ENCODE peak calls at places on chromosomes 6 and 20, in five cellular contexts. H, V, I, N and U are unnamed samples.
A peak's percentile ranks its signal among the peaks of the same experiment; 100 is the strongest.

GRCh38 chr6:129501401-129502051 is 208.5 kb downstream of the ARHGAP18 start:
- DNase-seq in I (peak; percentile 41), V (peak; percentile 47), H (peak; percentile 76), N (no peak), U (no peak)

GRCh38 chr6:136059308-136059707 is 190.8 kb downstream of the MTFR2 start:
- DNase-seq in H (no peak), N (no peak), V (no peak), I (no peak), U (no peak)

GRCh38 chr6:29975561-29975907 is 33.2 kb downstream of the HLA-A start:
- DNase-seq in H (no peak), I (no peak), N (no peak), V (no peak), U (no peak)

GRCh38 chr20:9672976-9673375 is 158.6 kb downstream of the LAMP5 start:
- DNase-seq in V (no peak), N (no peak), H (no peak), I (no peak), U (no peak)

GRCh38 chr20:47241345-47241781 is 115.1 kb downstream of the ZMYND8 start:
- DNase-seq in H (no peak), N (no peak), V (no peak), I (no peak), U (no peak)

GRCh38 chr6:69974193-69974592 is 107.8 kb downstream of the COL19A1 start:
- DNase-seq in H (no peak), N (no peak), V (no peak), I (peak; percentile 0), U (no peak)

GRCh38 chr6:23522751-23523527 is 603.1 kb upstream of the NRSN1 start:
- DNase-seq in H (no peak), V (no peak), I (no peak), N (no peak), U (no peak)

GRCh38 chr20:58087567-58087858 is 140.9 kb downstream of the ANKRD60 start:
- DNase-seq in H (no peak), N (no peak), I (no peak), V (no peak), U (no peak)

GRCh38 chr20:47502271-47502730 is 614 bp downstream of the NCOA3 start:
- DNase-seq in H (no peak), I (no peak), V (peak; percentile 17), N (no peak), U (no peak)

GRCh38 chr20:62711703-62712101 is 3.1 kb downstream of the NTSR1 start:
- DNase-seq in I (no peak), V (no peak), H (no peak), N (no peak), U (no peak)

GRCh38 chr6:25176466-25176865 is 102.7 kb upstream of the CARMIL1 start:
- DNase-seq in V (no peak), N (no peak), I (no peak), H (no peak), U (no peak)

GRCh38 chr6:111057074-111057752 is 30.1 kb upstream of the SLC16A10 start:
- DNase-seq in V (no peak), H (peak; percentile 26), I (peak; percentile 59), N (peak; percentile 44), U (peak; percentile 40)

GRCh38 chr6:9745476-9745875 is 669.4 kb downstream of the TFAP2A start:
- DNase-seq in N (no peak), H (no peak), I (no peak), V (no peak), U (no peak)

GRCh38 chr6:170512249-170512648 is 40.9 kb downstream of the PSMB1 start:
- DNase-seq in N (no peak), V (no peak), H (no peak), I (no peak), U (no peak)

GRCh38 chr20:58818585-58819285 is 32.0 kb downstream of the GNAS-AS1 start:
- DNase-seq in N (no peak), H (peak; percentile 73), V (no peak), I (no peak), U (no peak)

GRCh38 chr6:45981046-45981445 is 34.6 kb downstream of the CLIC5 start:
- DNase-seq in H (peak; percentile 61), I (no peak), N (no peak), V (no peak), U (no peak)

GRCh38 chr6:3911614-3912336 is 62.6 kb downstream of the FAM50B start:
- DNase-seq in I (peak; percentile 83), V (no peak), N (no peak), H (no peak), U (no peak)

GRCh38 chr6:168092541-168092940 is 13.5 kb upstream of the FRMD1 start:
- DNase-seq in N (no peak), V (no peak), H (no peak), I (no peak), U (no peak)

GRCh38 chr20:41746635-41747034 is 128.5 kb upstream of the CHD6 start:
- DNase-seq in I (no peak), V (no peak), H (no peak), N (no peak), U (no peak)

GRCh38 chr6:38603966-38604365 is 35.8 kb downstream of the BTBD9 start:
- DNase-seq in N (no peak), I (no peak), H (no peak), V (no peak), U (no peak)

GRCh38 chr6:104969108-104969507 is 12.2 kb downstream of the LIN28B start:
- DNase-seq in I (no peak), H (no peak), N (no peak), V (no peak), U (no peak)

GRCh38 chr20:61959301-61959700 is 106.4 kb downstream of the TAF4 start:
- DNase-seq in V (no peak), N (no peak), I (peak; percentile 39), H (no peak), U (peak; percentile 13)

GRCh38 chr20:50704971-50705370 is 13.6 kb upstream of the RIPOR3 start:
- DNase-seq in I (no peak), H (no peak), N (no peak), V (no peak), U (no peak)

GRCh38 chr6:79810153-79810806 is 137.1 kb downstream of the ELOVL4 start:
- DNase-seq in I (no peak), V (no peak), H (no peak), N (no peak), U (no peak)

GRCh38 chr6:31837612-31838553 is 10.3 kb downstream of the HSPA1B start:
- DNase-seq in V (no peak), I (no peak), H (no peak), N (no peak), U (no peak)

GRCh38 chr6:144474290-144474689 is 189.2 kb downstream of the UTRN start:
- DNase-seq in I (no peak), N (no peak), H (no peak), V (no peak), U (no peak)

GRCh38 chr6:128173290-128173689 is 272.4 kb upstream of the THEMIS start:
- DNase-seq in I (no peak), V (no peak), H (no peak), N (no peak), U (no peak)

GRCh38 chr6:74001091-74001490 is 305.1 kb downstream of the CD109 start:
- DNase-seq in H (no peak), I (no peak), V (no peak), N (no peak), U (no peak)

GRCh38 chr6:12592634-12593033 is 123.9 kb upstream of the PHACTR1 start:
- DNase-seq in H (peak; percentile 64), V (no peak), I (peak; percentile 64), N (no peak), U (no peak)

GRCh38 chr6:99022039-99022609 is 74.4 kb upstream of the FBXL4 start:
- DNase-seq in N (no peak), I (no peak), V (no peak), H (no peak), U (no peak)